ENCODE peak calls at places on chromosomes 13 and 19, in eight cellular contexts. One of them, this sample, is unnamed. For H3K4me1, the result is how much of the 10 kb centered on the place peaks cover.

GRCh38 chr13:82374719-82375118 is 1507.6 kb downstream of the SLITRK1 start:
- DNase-seq in SK-N-SH: no peak
- DNase-seq in GM23248: no peak
- DNase-seq in neural progenitor cell: no peak
- DNase-seq in GM23338: no peak
- DNase-seq in hepatocyte: no peak
- DNase-seq in OCI-LY7: no peak
- DNase-seq in HCT116: no peak
- DNase-seq in this sample: no peak

GRCh38 chr13:44306401-44307192 is 67.0 kb upstream of the SERP2 start:
- DNase-seq in SK-N-SH: no peak
- DNase-seq in GM23248: peak
- DNase-seq in neural progenitor cell: peak
- DNase-seq in GM23338: peak
- DNase-seq in hepatocyte: peak
- DNase-seq in OCI-LY7: no peak
- DNase-seq in HCT116: peak
- DNase-seq in this sample: peak

GRCh38 chr13:69903081-69903480 is 204.5 kb upstream of the ATXN8OS start:
- DNase-seq in SK-N-SH: no peak
- DNase-seq in GM23248: no peak
- DNase-seq in neural progenitor cell: no peak
- DNase-seq in GM23338: no peak
- DNase-seq in hepatocyte: no peak
- DNase-seq in OCI-LY7: no peak
- DNase-seq in HCT116: no peak
- DNase-seq in this sample: no peak

GRCh38 chr19:35670686-35671085 is 4.4 kb downstream of the UPK1A start:
- DNase-seq in SK-N-SH: no peak
- DNase-seq in GM23248: no peak
- DNase-seq in neural progenitor cell: no peak
- DNase-seq in GM23338: no peak
- DNase-seq in hepatocyte: no peak
- DNase-seq in OCI-LY7: no peak
- DNase-seq in HCT116: no peak
- DNase-seq in this sample: no peak

GRCh38 chr19:5951338-5951861 is 26.5 kb downstream of the RANBP3 start:
- DNase-seq in SK-N-SH: no peak
- DNase-seq in GM23248: no peak
- DNase-seq in neural progenitor cell: peak
- DNase-seq in GM23338: peak
- DNase-seq in hepatocyte: no peak
- DNase-seq in OCI-LY7: peak
- DNase-seq in HCT116: no peak
- DNase-seq in this sample: no peak

GRCh38 chr19:10289167-10289835 is 451 bp upstream of the ICAM5 start:
- DNase-seq in SK-N-SH: peak
- DNase-seq in GM23248: peak
- DNase-seq in neural progenitor cell: peak
- DNase-seq in GM23338: peak
- DNase-seq in hepatocyte: peak
- DNase-seq in OCI-LY7: peak
- DNase-seq in HCT116: peak
- DNase-seq in this sample: peak

GRCh38 chr19:10193666-10194499 is 870 bp downstream of the DNMT1 start:
- DNase-seq in SK-N-SH: no peak
- DNase-seq in GM23248: peak
- DNase-seq in neural progenitor cell: no peak
- DNase-seq in GM23338: peak
- DNase-seq in hepatocyte: peak
- DNase-seq in OCI-LY7: peak
- DNase-seq in HCT116: no peak
- DNase-seq in this sample: peak

GRCh38 chr13:26895808-26896466 is 135.4 kb upstream of the GPR12 start:
- DNase-seq in SK-N-SH: no peak
- DNase-seq in GM23248: no peak
- DNase-seq in neural progenitor cell: no peak
- DNase-seq in GM23338: peak
- DNase-seq in hepatocyte: no peak
- DNase-seq in OCI-LY7: no peak
- DNase-seq in HCT116: no peak
- DNase-seq in this sample: no peak

GRCh38 chr19:44142014-44142523 is 715 bp downstream of the ZNF234 start:
- DNase-seq in SK-N-SH: no peak
- DNase-seq in GM23248: peak
- DNase-seq in neural progenitor cell: peak
- DNase-seq in GM23338: no peak
- DNase-seq in hepatocyte: peak
- DNase-seq in OCI-LY7: no peak
- DNase-seq in HCT116: no peak
- DNase-seq in this sample: peak

GRCh38 chr13:99686944-99687382 is 185.7 kb downstream of the TM9SF2 start:
- DNase-seq in SK-N-SH: no peak
- DNase-seq in GM23248: no peak
- DNase-seq in neural progenitor cell: peak
- DNase-seq in GM23338: peak
- DNase-seq in hepatocyte: peak
- DNase-seq in OCI-LY7: no peak
- DNase-seq in HCT116: no peak
- DNase-seq in this sample: no peak

GRCh38 chr13:100485265-100485664 is 103.3 kb downstream of the GGACT start:
- DNase-seq in SK-N-SH: no peak
- DNase-seq in GM23248: no peak
- DNase-seq in neural progenitor cell: no peak
- DNase-seq in GM23338: no peak
- DNase-seq in hepatocyte: no peak
- DNase-seq in OCI-LY7: no peak
- DNase-seq in HCT116: no peak
- DNase-seq in this sample: no peak

GRCh38 chr19:50478901-50479715 is 2.5 kb upstream of the GARIN5A start:
- DNase-seq in SK-N-SH: no peak
- DNase-seq in GM23248: peak
- DNase-seq in neural progenitor cell: peak
- DNase-seq in GM23338: peak
- DNase-seq in hepatocyte: no peak
- DNase-seq in OCI-LY7: peak
- DNase-seq in HCT116: no peak
- DNase-seq in this sample: peak

GRCh38 chr19:36097036-36097435 is 13.9 kb upstream of the OVOL3 start:
- DNase-seq in SK-N-SH: no peak
- DNase-seq in GM23248: no peak
- DNase-seq in neural progenitor cell: peak
- DNase-seq in GM23338: no peak
- DNase-seq in hepatocyte: no peak
- DNase-seq in OCI-LY7: no peak
- DNase-seq in HCT116: no peak
- DNase-seq in this sample: no peak

GRCh38 chr13:99766641-99767045 is 204.9 kb downstream of the ZIC5 start:
- DNase-seq in SK-N-SH: no peak
- DNase-seq in GM23248: no peak
- DNase-seq in neural progenitor cell: peak
- DNase-seq in GM23338: peak
- DNase-seq in hepatocyte: no peak
- DNase-seq in OCI-LY7: no peak
- DNase-seq in HCT116: no peak
- DNase-seq in this sample: no peak

GRCh38 chr19:11261902-11262839 is at the start of gene DOCK6:
- DNase-seq in SK-N-SH: peak
- DNase-seq in GM23248: peak
- DNase-seq in neural progenitor cell: peak
- DNase-seq in GM23338: peak
- DNase-seq in hepatocyte: peak
- DNase-seq in OCI-LY7: peak
- DNase-seq in HCT116: no peak
- DNase-seq in this sample: peak

GRCh38 chr19:32287086-32287485 is 58.3 kb upstream of the ZNF507 start:
- DNase-seq in SK-N-SH: no peak
- DNase-seq in GM23248: no peak
- DNase-seq in neural progenitor cell: no peak
- DNase-seq in GM23338: no peak
- DNase-seq in hepatocyte: no peak
- DNase-seq in OCI-LY7: peak
- DNase-seq in HCT116: no peak
- DNase-seq in this sample: no peak

GRCh38 chr13:59793107-59793506 is 370.6 kb downstream of the DIAPH3 start:
- DNase-seq in SK-N-SH: no peak
- DNase-seq in GM23248: no peak
- DNase-seq in neural progenitor cell: no peak
- DNase-seq in GM23338: peak
- DNase-seq in hepatocyte: no peak
- DNase-seq in OCI-LY7: no peak
- DNase-seq in HCT116: no peak
- DNase-seq in this sample: no peak

GRCh38 chr13:91904597-91904996 is 506.2 kb downstream of the GPC5 start:
- DNase-seq in SK-N-SH: no peak
- DNase-seq in GM23248: no peak
- DNase-seq in neural progenitor cell: no peak
- DNase-seq in GM23338: no peak
- DNase-seq in hepatocyte: no peak
- DNase-seq in OCI-LY7: peak
- DNase-seq in HCT116: no peak
- DNase-seq in this sample: no peak

GRCh38 chr19:54792814-54793213 is 10.6 kb upstream of the KIR2DL4 start:
- DNase-seq in SK-N-SH: no peak
- DNase-seq in GM23248: no peak
- DNase-seq in neural progenitor cell: no peak
- DNase-seq in GM23338: no peak
- DNase-seq in hepatocyte: no peak
- DNase-seq in OCI-LY7: peak
- DNase-seq in HCT116: no peak
- DNase-seq in this sample: no peak

GRCh38 chr19:45677351-45678230 is 9.6 kb downstream of the GIPR start:
- DNase-seq in SK-N-SH: peak
- DNase-seq in GM23248: peak
- DNase-seq in neural progenitor cell: peak
- DNase-seq in GM23338: peak
- DNase-seq in hepatocyte: peak
- DNase-seq in OCI-LY7: peak
- DNase-seq in HCT116: peak
- DNase-seq in this sample: peak

GRCh38 chr19:33621811-33622504 is at the start of gene CHST8:
- DNase-seq in SK-N-SH: peak
- DNase-seq in GM23248: peak
- DNase-seq in neural progenitor cell: peak
- DNase-seq in GM23338: peak
- DNase-seq in hepatocyte: peak
- DNase-seq in OCI-LY7: no peak
- DNase-seq in HCT116: no peak
- DNase-seq in this sample: no peak

GRCh38 chr19:30604657-30605056 is 232.5 kb downstream of the ZNF536 start:
- DNase-seq in SK-N-SH: no peak
- DNase-seq in GM23248: no peak
- DNase-seq in neural progenitor cell: no peak
- DNase-seq in GM23338: no peak
- DNase-seq in hepatocyte: no peak
- DNase-seq in OCI-LY7: no peak
- DNase-seq in HCT116: no peak
- DNase-seq in this sample: no peak

GRCh38 chr13:45851171-45851889 is at the start of gene SIAH3:
- DNase-seq in SK-N-SH: peak
- DNase-seq in GM23248: peak
- DNase-seq in neural progenitor cell: peak
- DNase-seq in GM23338: peak
- DNase-seq in hepatocyte: peak
- DNase-seq in OCI-LY7: no peak
- DNase-seq in HCT116: no peak
- DNase-seq in this sample: no peak

GRCh38 chr13:55199132-55199531 is 1941.6 kb upstream of the PRR20A start:
- DNase-seq in SK-N-SH: no peak
- DNase-seq in GM23248: no peak
- DNase-seq in neural progenitor cell: peak
- DNase-seq in GM23338: peak
- DNase-seq in hepatocyte: peak
- DNase-seq in OCI-LY7: no peak
- DNase-seq in HCT116: no peak
- DNase-seq in this sample: peak
- TF ChIP-seq EZH2phosphoT487 in SK-N-SH: no peak
- TF ChIP-seq EZH2phosphoT487 in GM23248: no peak
- TF ChIP-seq EZH2phosphoT487 in neural progenitor cell: no peak
- TF ChIP-seq EZH2phosphoT487 in GM23338: no peak
- TF ChIP-seq EZH2phosphoT487 in hepatocyte: no peak
- TF ChIP-seq EZH2phosphoT487 in OCI-LY7: no peak
- TF ChIP-seq EZH2phosphoT487 in HCT116: no peak
- TF ChIP-seq EZH2phosphoT487 in this sample: no peak

DNA sequence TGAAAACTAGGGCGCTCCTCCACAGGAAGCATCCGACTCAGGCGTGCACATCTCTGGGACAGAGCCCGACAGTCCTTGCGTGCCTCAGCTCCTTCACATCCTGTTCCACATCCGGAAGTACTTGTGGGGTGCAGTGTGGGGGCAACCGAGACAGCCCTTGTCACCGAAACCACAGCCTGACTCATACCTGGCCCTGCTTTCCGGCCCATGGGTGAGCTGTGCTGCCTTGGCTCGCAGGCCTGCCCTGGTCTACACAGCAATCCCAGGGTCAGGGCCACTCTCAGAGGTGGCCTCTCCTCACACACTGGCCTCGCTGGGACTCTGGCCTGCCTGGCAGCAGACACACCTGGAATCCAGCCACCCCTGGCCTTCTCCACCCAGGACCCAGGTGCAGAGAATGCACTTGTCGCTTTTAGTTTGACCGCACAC is 100.4 kb downstream of the STK24 start:
- DNase-seq in SK-N-SH: no peak
- DNase-seq in GM23248: peak
- DNase-seq in neural progenitor cell: no peak
- DNase-seq in GM23338: peak
- DNase-seq in hepatocyte: no peak
- DNase-seq in OCI-LY7: peak
- DNase-seq in HCT116: peak
- DNase-seq in this sample: peak
- H3K4me1 ChIP-seq in SK-N-SH: under half
- H3K4me1 ChIP-seq in GM23248: under half
- H3K4me1 ChIP-seq in neural progenitor cell: half or more
- H3K4me1 ChIP-seq in GM23338: under half
- H3K4me1 ChIP-seq in hepatocyte: under half
- H3K4me1 ChIP-seq in OCI-LY7: under half
- H3K4me1 ChIP-seq in HCT116: half or more
- H3K4me1 ChIP-seq in this sample: under half

DNA sequence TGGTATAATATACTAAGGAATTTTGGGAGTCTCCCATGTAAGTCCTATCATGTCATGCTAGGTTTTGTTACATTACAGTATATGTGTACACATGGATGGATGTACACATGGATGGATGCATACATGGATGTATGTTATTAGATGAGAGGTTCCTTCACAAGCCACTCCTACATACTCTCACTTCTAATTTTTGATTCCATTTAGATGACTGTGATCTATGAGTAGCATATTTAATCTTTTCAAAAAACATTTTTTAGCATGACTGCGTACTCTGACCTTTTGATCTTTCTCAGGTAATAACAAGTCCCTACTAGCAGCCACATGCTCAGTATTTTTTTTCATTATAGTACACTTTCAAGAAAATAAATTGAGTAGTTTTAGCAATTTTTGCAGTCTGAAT is 441.8 kb downstream of the SLITRK1 start:
- DNase-seq in SK-N-SH: no peak
- DNase-seq in GM23248: no peak
- DNase-seq in neural progenitor cell: no peak
- DNase-seq in GM23338: no peak
- DNase-seq in hepatocyte: no peak
- DNase-seq in OCI-LY7: no peak
- DNase-seq in HCT116: no peak
- DNase-seq in this sample: no peak
- TF ChIP-seq EZH2phosphoT487 in SK-N-SH: no peak
- TF ChIP-seq EZH2phosphoT487 in GM23248: no peak
- TF ChIP-seq EZH2phosphoT487 in neural progenitor cell: no peak
- TF ChIP-seq EZH2phosphoT487 in GM23338: no peak
- TF ChIP-seq EZH2phosphoT487 in hepatocyte: no peak
- TF ChIP-seq EZH2phosphoT487 in OCI-LY7: no peak
- TF ChIP-seq EZH2phosphoT487 in HCT116: no peak
- TF ChIP-seq EZH2phosphoT487 in this sample: no peak

GRCh38 chr19:39828634-39829032 is 5.3 kb downstream of the DYRK1B start:
- DNase-seq in SK-N-SH: no peak
- DNase-seq in GM23248: no peak
- DNase-seq in neural progenitor cell: no peak
- DNase-seq in GM23338: no peak
- DNase-seq in hepatocyte: no peak
- DNase-seq in OCI-LY7: no peak
- DNase-seq in HCT116: no peak
- DNase-seq in this sample: no peak
- H3K4me1 ChIP-seq in SK-N-SH: under half
- H3K4me1 ChIP-seq in GM23248: under half
- H3K4me1 ChIP-seq in neural progenitor cell: under half
- H3K4me1 ChIP-seq in GM23338: under half
- H3K4me1 ChIP-seq in hepatocyte: under half
- H3K4me1 ChIP-seq in OCI-LY7: under half
- H3K4me1 ChIP-seq in HCT116: under half
- H3K4me1 ChIP-seq in this sample: under half

This sample was measured in PC-3.